ENCODE peak calls at places on chromosomes 7 and 10, in eight cellular contexts. O, V, B, X, Z, H, Y and A are unnamed samples.

GRCh38 chr10:103861501-103861900 is 6.1 kb upstream of the SH3PXD2A start:
- DNase-seq in O (peak), V (no peak), B (no peak), X (no peak), Z (no peak), H (no peak), Y (no peak), A (peak)

GRCh38 chr10:66925896-66926719 is at the start of gene LRRTM3:
- DNase-seq in O (peak), V (peak), B (peak), X (peak), Z (peak), H (peak), Y (peak), A (peak)

GRCh38 chr10:121658611-121659010 is 60.4 kb upstream of the FGFR2 start:
- DNase-seq in O (no peak), V (no peak), B (no peak), X (no peak), Z (no peak), H (no peak), Y (no peak), A (no peak)

GRCh38 chr7:64889686-64890162 is 13.3 kb upstream of the ZNF273 start:
- DNase-seq in O (no peak), V (no peak), B (no peak), X (peak), Z (no peak), H (no peak), Y (no peak), A (no peak)

GRCh38 chr7:47873767-47874166 is 74.5 kb downstream of the PKD1L1 start:
- DNase-seq in O (no peak), V (no peak), B (peak), X (no peak), Z (no peak), H (no peak), Y (no peak), A (peak)

GRCh38 chr10:86019141-86019540 is 347.5 kb downstream of the GRID1 start:
- DNase-seq in O (no peak), V (no peak), B (no peak), X (no peak), Z (no peak), H (no peak), Y (no peak), A (no peak)

GRCh38 chr10:98587156-98587555 is 140.4 kb upstream of the HPS1 start:
- DNase-seq in O (no peak), V (no peak), B (no peak), X (no peak), Z (no peak), H (no peak), Y (no peak), A (no peak)

GRCh38 chr7:108328174-108328651 is 128.0 kb downstream of the NRCAM start:
- DNase-seq in O (no peak), V (no peak), B (no peak), X (no peak), Z (no peak), H (no peak), Y (no peak), A (no peak)

GRCh38 chr7:149723795-149724495 is 49.4 kb downstream of the ZNF467 start:
- DNase-seq in O (no peak), V (no peak), B (no peak), X (no peak), Z (no peak), H (no peak), Y (no peak), A (no peak)

GRCh38 chr10:53598914-53599313 is 826.3 kb upstream of the MBL2 start:
- DNase-seq in O (no peak), V (no peak), B (peak), X (no peak), Z (no peak), H (no peak), Y (no peak), A (peak)

GRCh38 chr10:129522041-129522585 is 55.1 kb downstream of the MGMT start:
- DNase-seq in O (no peak), V (no peak), B (no peak), X (no peak), Z (no peak), H (no peak), Y (no peak), A (no peak)

GRCh38 chr10:22657028-22657427 is 57.4 kb downstream of the PIP4K2A start:
- DNase-seq in O (no peak), V (no peak), B (no peak), X (no peak), Z (no peak), H (no peak), Y (no peak), A (no peak)

GRCh38 chr7:55065079-55065478 is 46.3 kb downstream of the EGFR start:
- DNase-seq in O (peak), V (peak), B (peak), X (no peak), Z (peak), H (peak), Y (peak), A (peak)

GRCh38 chr7:78203042-78203720 is 404.6 kb downstream of the PHTF2 start:
- DNase-seq in O (no peak), V (no peak), B (no peak), X (no peak), Z (no peak), H (no peak), Y (no peak), A (no peak)

GRCh38 chr7:32164341-32164996 is 94.3 kb upstream of the PDE1C start:
- DNase-seq in O (peak), V (peak), B (no peak), X (no peak), Z (no peak), H (peak), Y (peak), A (peak)

GRCh38 chr10:8092428-8092827 is 37.9 kb downstream of the GATA3 start:
- DNase-seq in O (no peak), V (no peak), B (no peak), X (no peak), Z (no peak), H (no peak), Y (no peak), A (no peak)

GRCh38 chr10:101644002-101644401 is 51.0 kb downstream of the FBXW4 start:
- DNase-seq in O (no peak), V (no peak), B (no peak), X (no peak), Z (no peak), H (no peak), Y (no peak), A (no peak)

GRCh38 chr10:46787321-46787615 is 124.0 kb upstream of the PTPN20 start:
- DNase-seq in O (peak), V (no peak), B (peak), X (peak), Z (no peak), H (peak), Y (no peak), A (peak)

GRCh38 chr10:95242581-95243317 is 48.1 kb downstream of the PDLIM1 start:
- DNase-seq in O (peak), V (no peak), B (no peak), X (no peak), Z (no peak), H (peak), Y (peak), A (peak)

GRCh38 chr10:32056136-32057040 is at the start of gene KIF5B:
- DNase-seq in O (peak), V (peak), B (no peak), X (peak), Z (peak), H (peak), Y (no peak), A (peak)

GRCh38 chr10:74035324-74035723 is 37.4 kb downstream of the VCL start:
- DNase-seq in O (peak), V (no peak), B (no peak), X (no peak), Z (no peak), H (peak), Y (no peak), A (no peak)

GRCh38 chr10:127534074-127534473 is 15.0 kb upstream of the NPS start:
- DNase-seq in O (no peak), V (no peak), B (no peak), X (no peak), Z (no peak), H (no peak), Y (no peak), A (no peak)

GRCh38 chr7:1537631-1538412 is 7.3 kb downstream of the MAFK start:
- DNase-seq in O (peak), V (peak), B (peak), X (peak), Z (peak), H (peak), Y (peak), A (peak)

GRCh38 chr10:17326377-17326776 is 98.3 kb downstream of the VIM start:
- DNase-seq in O (no peak), V (no peak), B (no peak), X (no peak), Z (no peak), H (no peak), Y (no peak), A (no peak)

GRCh38 chr7:84452618-84453017 is 258.0 kb upstream of the SEMA3A start:
- DNase-seq in O (no peak), V (no peak), B (no peak), X (no peak), Z (no peak), H (no peak), Y (no peak), A (no peak)

GRCh38 chr7:134605978-134606923 is 40.4 kb upstream of the BPGM start:
- DNase-seq in O (peak), V (peak), B (no peak), X (peak), Z (peak), H (peak), Y (no peak), A (peak)

GRCh38 chr7:6589829-6590644 is at the start of gene INTS15:
- DNase-seq in O (peak), V (peak), B (no peak), X (peak), Z (peak), H (peak), Y (peak), A (peak)

GRCh38 chr7:6590645-6591110 is 857 bp downstream of the INTS15 start:
- DNase-seq in O (peak), V (no peak), B (no peak), X (no peak), Z (no peak), H (peak), Y (no peak), A (no peak)

GRCh38 chr7:6588566-6588965 is 1.3 kb upstream of the INTS15 start:
- DNase-seq in O (no peak), V (no peak), B (no peak), X (no peak), Z (peak), H (no peak), Y (no peak), A (no peak)

GRCh38 chr7:6589151-6589828 is 531 bp upstream of the INTS15 start:
- DNase-seq in O (no peak), V (no peak), B (no peak), X (no peak), Z (no peak), H (no peak), Y (no peak), A (no peak)
- H3K4me3 ChIP-seq in O (peak), V (peak), B (no peak), X (peak), Z (peak), H (peak), Y (peak), A (peak)

GRCh38 chr7:139108256-139109187 is 998 bp downstream of the ZC3HAV1 start:
- DNase-seq in O (peak), V (peak), B (no peak), X (peak), Z (peak), H (peak), Y (no peak), A (peak)
- TF ChIP-seq CTCF in O (no peak), V (no peak), B (no peak), X (no peak), Z (no peak), H (peak), Y (no peak), A (peak)

DNA sequence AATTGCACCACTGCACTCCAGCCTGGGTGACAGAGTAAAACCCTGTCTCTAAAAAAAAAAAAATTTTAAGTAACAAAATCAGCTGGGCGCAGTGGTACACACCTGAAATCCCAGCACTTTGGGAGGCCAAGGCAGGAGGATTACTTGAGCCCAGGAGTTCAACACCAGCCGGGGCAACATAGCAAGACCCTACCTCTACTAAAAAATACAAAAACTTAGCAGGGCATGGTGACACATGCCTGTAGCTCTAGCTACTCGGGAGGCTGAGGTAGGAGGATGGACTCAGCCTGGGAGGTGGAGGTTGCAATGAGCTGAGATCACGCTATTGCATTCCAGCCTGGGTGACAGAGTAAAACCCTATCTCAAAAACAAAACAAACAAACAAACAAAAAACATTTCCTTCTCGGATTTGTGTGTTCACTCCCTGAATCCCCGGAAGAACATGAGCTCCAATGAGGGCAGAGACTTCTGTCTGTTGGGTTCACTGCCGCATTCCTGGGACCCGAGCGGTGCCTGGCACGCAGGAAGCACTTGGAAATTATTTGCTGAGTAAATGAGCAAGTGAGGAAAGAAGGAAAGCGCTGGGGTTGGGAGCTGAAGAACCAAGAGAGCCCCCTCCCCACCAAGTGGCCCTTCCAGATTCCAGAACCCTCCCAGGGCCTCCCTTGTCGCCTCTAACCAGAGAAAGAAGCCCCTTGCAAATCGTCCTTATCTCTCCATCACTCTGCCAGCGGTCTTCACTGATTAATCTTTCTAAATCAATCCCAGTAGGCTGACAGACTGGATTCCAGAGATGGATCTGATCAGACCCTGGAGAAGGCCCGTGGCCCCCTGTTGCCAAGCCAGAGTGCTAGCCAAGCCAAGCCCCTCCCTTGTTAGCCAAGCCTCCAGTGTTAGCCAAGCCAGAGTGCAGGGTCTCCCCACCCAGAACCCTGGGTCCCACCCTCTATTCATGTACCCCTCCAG is 6.2 kb downstream of the TNRC18 start:
- DNase-seq in O (peak), V (no peak), B (no peak), X (peak), Z (no peak), H (peak), Y (no peak), A (no peak)
- H3K4me3 ChIP-seq in O (no peak), V (no peak), B (no peak), X (no peak), Z (no peak), H (no peak), Y (no peak), A (no peak)

GRCh38 chr7:30028749-30029635 is 780 bp downstream of the PLEKHA8 start:
- DNase-seq in O (peak), V (no peak), B (no peak), X (peak), Z (no peak), H (peak), Y (no peak), A (peak)
- TF ChIP-seq CTCF in O (peak), V (no peak), B (no peak), X (no peak), Z (no peak), H (peak), Y (no peak), A (no peak)

GRCh38 chr7:87027900-87028299 is 31.6 kb downstream of the ELAPOR2 start:
- DNase-seq in O (no peak), V (no peak), B (no peak), X (no peak), Z (no peak), H (no peak), Y (no peak), A (no peak)
- H3K4me3 ChIP-seq in O (no peak), V (no peak), B (no peak), X (no peak), Z (no peak), H (no peak), Y (no peak), A (no peak)

GRCh38 chr10:1361411-1362105 is 305.4 kb downstream of the WDR37 start:
- DNase-seq in O (no peak), V (no peak), B (no peak), X (no peak), Z (no peak), H (no peak), Y (no peak), A (no peak)

GRCh38 chr10:1358860-1359598 is 302.8 kb downstream of the WDR37 start:
- DNase-seq in O (no peak), V (no peak), B (no peak), X (no peak), Z (no peak), H (no peak), Y (no peak), A (no peak)

GRCh38 chr10:1359599-1359955 is 303.4 kb downstream of the WDR37 start:
- DNase-seq in O (no peak), V (no peak), B (no peak), X (no peak), Z (no peak), H (no peak), Y (no peak), A (no peak)

GRCh38 chr10:1360581-1361164 is 304.5 kb downstream of the WDR37 start:
- DNase-seq in O (no peak), V (no peak), B (no peak), X (no peak), Z (no peak), H (no peak), Y (no peak), A (peak)

DNA sequence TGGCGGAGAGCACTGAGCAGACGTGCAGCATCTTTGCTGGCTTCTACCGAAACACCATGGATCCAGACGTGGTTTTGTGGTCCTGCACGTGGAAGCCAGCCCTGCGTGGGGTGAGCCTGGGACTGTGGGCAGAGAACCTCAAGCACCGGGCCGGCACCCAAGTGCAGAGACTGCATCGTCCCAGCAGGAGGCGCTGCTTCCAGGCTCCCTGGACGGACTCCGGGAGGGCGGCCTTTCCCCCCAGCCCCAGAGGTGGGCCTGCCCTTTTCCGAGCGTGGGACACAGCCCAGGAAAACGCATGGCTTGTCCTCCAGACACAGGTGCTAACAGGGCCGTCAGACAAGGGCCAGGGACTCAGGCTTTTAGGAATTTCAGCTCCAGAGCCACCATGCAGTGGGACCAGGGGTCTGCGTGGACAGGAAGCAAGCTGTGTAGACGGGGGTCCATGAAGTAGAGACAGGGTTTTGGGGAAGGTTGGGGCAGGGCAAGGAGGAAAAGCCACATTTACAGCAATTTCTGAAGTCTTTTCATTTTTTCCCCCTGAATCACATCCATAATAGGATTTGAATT is 303.9 kb downstream of the WDR37 start:
- DNase-seq in O (no peak), V (no peak), B (no peak), X (no peak), Z (no peak), H (no peak), Y (no peak), A (no peak)
- TF ChIP-seq CTCF in O (no peak), V (no peak), B (no peak), X (no peak), Z (no peak), H (no peak), Y (no peak), A (peak)

GRCh38 chr7:100867040-100867795 is at the start of gene TRIP6:
- DNase-seq in O (peak), V (peak), B (no peak), X (peak), Z (peak), H (peak), Y (peak), A (peak)

GRCh38 chr7:100867796-100868485 is 754 bp downstream of the TRIP6 start:
- DNase-seq in O (no peak), V (no peak), B (no peak), X (no peak), Z (no peak), H (peak), Y (no peak), A (no peak)

GRCh38 chr7:100865971-100866720 is 1.0 kb upstream of the TRIP6 start:
- DNase-seq in O (no peak), V (peak), B (no peak), X (peak), Z (peak), H (no peak), Y (no peak), A (peak)

GRCh38 chr7:100865372-100865911 is 1.7 kb upstream of the TRIP6 start:
- DNase-seq in O (no peak), V (no peak), B (no peak), X (no peak), Z (no peak), H (no peak), Y (peak), A (peak)

DNA sequence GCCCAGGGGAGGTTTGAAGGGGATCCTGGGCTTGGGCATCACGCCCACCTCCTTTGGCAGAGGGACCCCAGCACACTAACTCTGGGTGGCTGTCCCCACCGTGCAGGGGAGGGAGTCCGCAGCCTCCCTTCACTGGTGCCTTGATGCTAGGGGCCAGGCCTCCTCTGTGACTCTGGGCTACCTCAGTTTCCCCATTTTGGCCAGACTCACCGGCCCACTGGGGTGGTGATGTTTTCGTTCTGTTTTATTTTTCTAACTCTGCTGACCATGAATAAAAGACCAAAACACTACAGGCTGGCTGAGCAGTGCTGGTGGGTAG is 507 bp upstream of the TRIP6 start:
- DNase-seq in O (no peak), V (no peak), B (no peak), X (no peak), Z (peak), H (no peak), Y (no peak), A (no peak)
- H3K4me3 ChIP-seq in O (peak), V (peak), B (peak), X (peak), Z (peak), H (peak), Y (peak), A (peak)